ENCODE peak calls at places on chromosomes 12 and 14, in ten cellular contexts. One of them, this sample, is unnamed.

GRCh38 chr14:68248481-68249255 is 429.1 kb downstream of the RAD51B start:
- DNase-seq in fibroblast of lung: peak; percentile 88
- DNase-seq in tibial artery: no peak
- DNase-seq in IMR-90: peak; percentile 78
- DNase-seq in psoas muscle: peak; percentile 49
- DNase-seq in right cardiac atrium: peak; percentile 17
- DNase-seq in mesendoderm: peak; percentile 71
- DNase-seq in neural progenitor cell: peak; percentile 77
- DNase-seq in testis: no peak
- DNase-seq in ovary: no peak
- DNase-seq in this sample: peak; percentile 85

GRCh38 chr14:50003213-50004021 is 110.5 kb downstream of the ARF6 start:
- DNase-seq in neural progenitor cell: peak; percentile 47
- DNase-seq in IMR-90: peak; percentile 35
- DNase-seq in ovary: peak; percentile 67
- DNase-seq in mesendoderm: peak; percentile 35
- DNase-seq in fibroblast of lung: peak; percentile 59
- DNase-seq in right cardiac atrium: peak; percentile 90
- DNase-seq in testis: peak; percentile 87
- DNase-seq in tibial artery: peak; percentile 79
- DNase-seq in psoas muscle: peak; percentile 86
- DNase-seq in this sample: peak; percentile 45

GRCh38 chr12:98464155-98464554 is 51.2 kb upstream of the TMPO start:
- DNase-seq in ovary: no peak
- DNase-seq in tibial artery: no peak
- DNase-seq in fibroblast of lung: peak; percentile 78
- DNase-seq in IMR-90: peak; percentile 31
- DNase-seq in mesendoderm: no peak
- DNase-seq in neural progenitor cell: no peak
- DNase-seq in testis: no peak
- DNase-seq in psoas muscle: no peak
- DNase-seq in right cardiac atrium: no peak
- DNase-seq in this sample: no peak

GRCh38 chr14:23407516-23408306 is at the start of gene MYH6:
- DNase-seq in ovary: no peak
- DNase-seq in mesendoderm: no peak
- DNase-seq in IMR-90: no peak
- DNase-seq in neural progenitor cell: no peak
- DNase-seq in psoas muscle: no peak
- DNase-seq in fibroblast of lung: no peak
- DNase-seq in tibial artery: no peak
- DNase-seq in right cardiac atrium: peak; percentile 4
- DNase-seq in testis: no peak
- DNase-seq in this sample: no peak

GRCh38 chr12:102948941-102949352 is 8.5 kb upstream of the ASCL1 start:
- DNase-seq in fibroblast of lung: peak; percentile 43
- DNase-seq in ovary: no peak
- DNase-seq in right cardiac atrium: no peak
- DNase-seq in tibial artery: peak; percentile 40
- DNase-seq in mesendoderm: peak; percentile 51
- DNase-seq in testis: peak; percentile 85
- DNase-seq in neural progenitor cell: peak; percentile 77
- DNase-seq in IMR-90: peak; percentile 37
- DNase-seq in psoas muscle: peak; percentile 23
- DNase-seq in this sample: peak; percentile 26

GRCh38 chr12:89217472-89217871 is 134.8 kb downstream of the DUSP6 start:
- DNase-seq in ovary: no peak
- DNase-seq in psoas muscle: no peak
- DNase-seq in testis: no peak
- DNase-seq in IMR-90: no peak
- DNase-seq in fibroblast of lung: peak; percentile 45
- DNase-seq in neural progenitor cell: no peak
- DNase-seq in mesendoderm: no peak
- DNase-seq in right cardiac atrium: no peak
- DNase-seq in tibial artery: no peak
- DNase-seq in this sample: no peak

GRCh38 chr14:68677476-68677875 is 115.4 kb downstream of the ZFP36L1 start:
- DNase-seq in right cardiac atrium: no peak
- DNase-seq in psoas muscle: no peak
- DNase-seq in fibroblast of lung: no peak
- DNase-seq in IMR-90: no peak
- DNase-seq in tibial artery: no peak
- DNase-seq in ovary: no peak
- DNase-seq in mesendoderm: no peak
- DNase-seq in testis: no peak
- DNase-seq in neural progenitor cell: no peak
- DNase-seq in this sample: no peak

GRCh38 chr12:58765076-58765475 is 155.2 kb downstream of the LRIG3 start:
- DNase-seq in neural progenitor cell: no peak
- DNase-seq in mesendoderm: no peak
- DNase-seq in tibial artery: no peak
- DNase-seq in right cardiac atrium: no peak
- DNase-seq in ovary: no peak
- DNase-seq in psoas muscle: no peak
- DNase-seq in IMR-90: no peak
- DNase-seq in fibroblast of lung: no peak
- DNase-seq in testis: no peak
- DNase-seq in this sample: no peak

GRCh38 chr14:99649219-99649618 is 4.3 kb downstream of the HHIPL1 start:
- DNase-seq in psoas muscle: no peak
- DNase-seq in testis: no peak
- DNase-seq in fibroblast of lung: peak; percentile 60
- DNase-seq in right cardiac atrium: no peak
- DNase-seq in IMR-90: peak; percentile 62
- DNase-seq in mesendoderm: no peak
- DNase-seq in neural progenitor cell: no peak
- DNase-seq in tibial artery: no peak
- DNase-seq in ovary: no peak
- DNase-seq in this sample: no peak

GRCh38 chr14:99649643-99650042 is 4.7 kb downstream of the HHIPL1 start:
- DNase-seq in mesendoderm: no peak
- DNase-seq in tibial artery: no peak
- DNase-seq in testis: no peak
- DNase-seq in psoas muscle: no peak
- DNase-seq in fibroblast of lung: no peak
- DNase-seq in right cardiac atrium: no peak
- DNase-seq in IMR-90: no peak
- DNase-seq in neural progenitor cell: no peak
- DNase-seq in ovary: no peak
- DNase-seq in this sample: no peak

GRCh38 chr14:99651953-99652746 is 7.2 kb downstream of the HHIPL1 start:
- DNase-seq in tibial artery: no peak
- DNase-seq in fibroblast of lung: no peak
- DNase-seq in psoas muscle: no peak
- DNase-seq in testis: no peak
- DNase-seq in IMR-90: no peak
- DNase-seq in ovary: no peak
- DNase-seq in mesendoderm: no peak
- DNase-seq in neural progenitor cell: no peak
- DNase-seq in right cardiac atrium: no peak
- DNase-seq in this sample: no peak

GRCh38 chr14:99648385-99648784 is 3.5 kb downstream of the HHIPL1 start:
- DNase-seq in IMR-90: no peak
- DNase-seq in mesendoderm: no peak
- DNase-seq in tibial artery: no peak
- DNase-seq in fibroblast of lung: no peak
- DNase-seq in psoas muscle: no peak
- DNase-seq in testis: no peak
- DNase-seq in right cardiac atrium: no peak
- DNase-seq in neural progenitor cell: no peak
- DNase-seq in ovary: no peak
- DNase-seq in this sample: no peak

DNA sequence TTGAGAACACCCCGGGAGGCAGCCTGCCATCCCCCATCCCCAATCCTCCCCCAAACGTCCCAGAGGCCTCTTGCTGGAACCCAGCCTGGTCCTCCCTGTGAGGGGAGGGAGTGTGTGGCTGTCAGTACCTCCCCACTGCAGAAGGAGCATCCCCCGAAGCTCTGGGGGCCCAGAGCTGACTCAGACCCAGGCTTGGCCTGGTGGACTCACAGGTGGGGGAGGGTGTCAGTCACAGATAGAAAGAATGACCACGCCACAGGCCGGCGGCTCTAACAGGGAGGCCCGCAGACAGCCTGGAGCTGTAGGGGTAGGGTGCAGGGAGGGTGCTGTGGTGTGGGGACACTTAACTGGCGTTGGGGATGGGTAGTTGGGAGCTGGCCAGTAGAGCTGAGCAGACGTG is 5.3 kb downstream of the HHIPL1 start:
- DNase-seq in mesendoderm: no peak
- DNase-seq in neural progenitor cell: no peak
- DNase-seq in fibroblast of lung: no peak
- DNase-seq in ovary: no peak
- DNase-seq in IMR-90: no peak
- DNase-seq in testis: no peak
- DNase-seq in psoas muscle: no peak
- DNase-seq in tibial artery: no peak
- DNase-seq in right cardiac atrium: no peak
- DNase-seq in this sample: no peak
- H3K27ac ChIP-seq in mesendoderm: no peak overlapping the region
- H3K27ac ChIP-seq in neural progenitor cell: no peak overlapping the region
- H3K27ac ChIP-seq in fibroblast of lung: no peak overlapping the region
- H3K27ac ChIP-seq in ovary: no peak overlapping the region
- H3K27ac ChIP-seq in IMR-90: no peak overlapping the region
- H3K27ac ChIP-seq in testis: no peak overlapping the region
- H3K27ac ChIP-seq in psoas muscle: no peak overlapping the region
- H3K27ac ChIP-seq in tibial artery: no peak overlapping the region
- H3K27ac ChIP-seq in right cardiac atrium: no peak overlapping the region
- H3K27ac ChIP-seq in this sample: no peak overlapping the region

GRCh38 chr12:92621312-92621711 is 81.5 kb upstream of the PLEKHG7 start:
- DNase-seq in right cardiac atrium: no peak
- DNase-seq in tibial artery: no peak
- DNase-seq in neural progenitor cell: no peak
- DNase-seq in IMR-90: no peak
- DNase-seq in ovary: no peak
- DNase-seq in psoas muscle: no peak
- DNase-seq in fibroblast of lung: no peak
- DNase-seq in testis: no peak
- DNase-seq in mesendoderm: peak; percentile 69
- DNase-seq in this sample: no peak

GRCh38 chr12:92625639-92626310 is 77.0 kb upstream of the PLEKHG7 start:
- DNase-seq in IMR-90: no peak
- DNase-seq in mesendoderm: no peak
- DNase-seq in neural progenitor cell: no peak
- DNase-seq in testis: no peak
- DNase-seq in right cardiac atrium: no peak
- DNase-seq in fibroblast of lung: no peak
- DNase-seq in psoas muscle: no peak
- DNase-seq in tibial artery: no peak
- DNase-seq in ovary: no peak
- DNase-seq in this sample: no peak

GRCh38 chr12:92623386-92623785 is 79.4 kb upstream of the PLEKHG7 start:
- DNase-seq in mesendoderm: no peak
- DNase-seq in fibroblast of lung: no peak
- DNase-seq in tibial artery: no peak
- DNase-seq in IMR-90: peak; percentile 26
- DNase-seq in testis: no peak
- DNase-seq in neural progenitor cell: no peak
- DNase-seq in psoas muscle: no peak
- DNase-seq in right cardiac atrium: no peak
- DNase-seq in ovary: no peak
- DNase-seq in this sample: no peak

GRCh38 chr12:92621833-92622232 is 81.0 kb upstream of the PLEKHG7 start:
- DNase-seq in right cardiac atrium: no peak
- DNase-seq in neural progenitor cell: no peak
- DNase-seq in psoas muscle: no peak
- DNase-seq in fibroblast of lung: no peak
- DNase-seq in IMR-90: no peak
- DNase-seq in tibial artery: no peak
- DNase-seq in ovary: no peak
- DNase-seq in mesendoderm: no peak
- DNase-seq in testis: no peak
- DNase-seq in this sample: no peak

DNA sequence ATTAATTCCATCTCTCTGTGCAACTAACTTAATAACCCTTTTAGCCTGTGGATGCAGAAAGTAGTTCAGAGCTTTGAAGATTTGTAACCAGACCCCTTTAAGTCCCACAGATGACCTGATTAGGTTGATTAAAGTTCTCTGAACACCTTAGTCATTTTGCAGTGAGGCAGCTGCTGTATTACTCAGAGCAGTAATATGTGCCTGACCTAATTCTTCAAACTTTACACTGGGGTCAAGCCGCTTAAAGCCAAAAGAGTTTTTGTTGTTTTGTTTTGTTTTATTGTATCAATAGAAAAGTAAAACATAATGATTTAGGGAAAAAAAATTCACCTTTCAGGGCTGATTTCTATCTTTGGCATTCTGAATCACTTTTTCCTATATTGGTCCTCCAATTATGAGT is 78.6 kb upstream of the PLEKHG7 start:
- DNase-seq in ovary: no peak
- DNase-seq in mesendoderm: no peak
- DNase-seq in right cardiac atrium: no peak
- DNase-seq in fibroblast of lung: peak; percentile 51
- DNase-seq in tibial artery: no peak
- DNase-seq in testis: no peak
- DNase-seq in psoas muscle: no peak
- DNase-seq in neural progenitor cell: no peak
- DNase-seq in IMR-90: peak; percentile 77
- DNase-seq in this sample: peak; percentile 18
- H3K4me1 ChIP-seq in ovary: no peaks in the 10 kb centered on the region
- H3K4me1 ChIP-seq in mesendoderm: no peaks in the 10 kb centered on the region
- H3K4me1 ChIP-seq in right cardiac atrium: no peaks in the 10 kb centered on the region
- H3K4me1 ChIP-seq in fibroblast of lung: no peaks in the 10 kb centered on the region
- H3K4me1 ChIP-seq in tibial artery: no peaks in the 10 kb centered on the region
- H3K4me1 ChIP-seq in testis: no peaks in the 10 kb centered on the region
- H3K4me1 ChIP-seq in psoas muscle: no peaks in the 10 kb centered on the region
- H3K4me1 ChIP-seq in neural progenitor cell: no peaks in the 10 kb centered on the region
- H3K4me1 ChIP-seq in IMR-90: peaks cover 5% of the 10 kb centered on the region
- H3K4me1 ChIP-seq in this sample: peaks cover 18% of the 10 kb centered on the region

GRCh38 chr14:61530296-61530695 is 165.0 kb upstream of the HIF1A start:
- DNase-seq in fibroblast of lung: no peak
- DNase-seq in psoas muscle: no peak
- DNase-seq in neural progenitor cell: no peak
- DNase-seq in mesendoderm: no peak
- DNase-seq in ovary: no peak
- DNase-seq in tibial artery: no peak
- DNase-seq in testis: no peak
- DNase-seq in right cardiac atrium: no peak
- DNase-seq in IMR-90: no peak
- DNase-seq in this sample: no peak

GRCh38 chr14:61532818-61533217 is 162.5 kb upstream of the HIF1A start:
- DNase-seq in neural progenitor cell: no peak
- DNase-seq in fibroblast of lung: no peak
- DNase-seq in testis: no peak
- DNase-seq in psoas muscle: no peak
- DNase-seq in ovary: no peak
- DNase-seq in IMR-90: no peak
- DNase-seq in right cardiac atrium: no peak
- DNase-seq in mesendoderm: no peak
- DNase-seq in tibial artery: no peak
- DNase-seq in this sample: no peak

GRCh38 chr14:61530896-61531295 is 164.4 kb upstream of the HIF1A start:
- DNase-seq in IMR-90: no peak
- DNase-seq in tibial artery: no peak
- DNase-seq in ovary: no peak
- DNase-seq in neural progenitor cell: no peak
- DNase-seq in right cardiac atrium: no peak
- DNase-seq in testis: no peak
- DNase-seq in psoas muscle: no peak
- DNase-seq in mesendoderm: no peak
- DNase-seq in fibroblast of lung: no peak
- DNase-seq in this sample: no peak

GRCh38 chr14:61533513-61534255 is 161.6 kb upstream of the HIF1A start:
- DNase-seq in right cardiac atrium: no peak
- DNase-seq in fibroblast of lung: no peak
- DNase-seq in psoas muscle: no peak
- DNase-seq in mesendoderm: no peak
- DNase-seq in ovary: no peak
- DNase-seq in IMR-90: no peak
- DNase-seq in testis: no peak
- DNase-seq in neural progenitor cell: no peak
- DNase-seq in tibial artery: no peak
- DNase-seq in this sample: no peak

GRCh38 chr14:61531741-61532505 is 163.4 kb upstream of the HIF1A start:
- DNase-seq in mesendoderm: no peak
- DNase-seq in tibial artery: no peak
- DNase-seq in IMR-90: peak; percentile 19
- DNase-seq in testis: no peak
- DNase-seq in right cardiac atrium: no peak
- DNase-seq in psoas muscle: no peak
- DNase-seq in neural progenitor cell: no peak
- DNase-seq in fibroblast of lung: no peak
- DNase-seq in ovary: no peak
- DNase-seq in this sample: no peak
- H3K27ac ChIP-seq in mesendoderm: no peak overlapping the region
- H3K27ac ChIP-seq in tibial artery: no peak overlapping the region
- H3K27ac ChIP-seq in IMR-90: no peak overlapping the region
- H3K27ac ChIP-seq in testis: no peak overlapping the region
- H3K27ac ChIP-seq in right cardiac atrium: peak overlapping the region; percentile 7
- H3K27ac ChIP-seq in psoas muscle: no peak overlapping the region
- H3K27ac ChIP-seq in neural progenitor cell: no peak overlapping the region
- H3K27ac ChIP-seq in fibroblast of lung: no peak overlapping the region
- H3K27ac ChIP-seq in ovary: no peak overlapping the region
- H3K27ac ChIP-seq in this sample: no peak overlapping the region

DNA sequence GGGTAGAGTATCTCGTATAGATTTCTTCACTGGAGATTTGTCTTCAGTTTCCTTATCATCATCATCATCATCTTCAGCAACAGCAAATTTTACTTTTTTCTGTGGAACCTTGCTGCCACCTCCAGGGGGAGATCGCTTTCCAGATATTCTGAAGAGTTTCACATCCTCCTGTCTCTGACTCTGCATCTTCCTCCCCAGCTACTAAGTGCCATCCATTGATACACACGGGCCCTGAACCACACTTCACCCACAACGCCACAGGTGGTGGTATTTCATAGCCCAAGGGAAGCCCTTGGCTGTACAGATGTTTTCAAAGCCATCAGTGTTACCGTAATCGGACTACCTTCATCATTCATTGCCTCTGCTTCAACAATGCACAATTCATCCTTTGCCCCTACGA is 82.2 kb downstream of the PPP2R5C start:
- DNase-seq in psoas muscle: no peak
- DNase-seq in testis: no peak
- DNase-seq in neural progenitor cell: no peak
- DNase-seq in ovary: no peak
- DNase-seq in right cardiac atrium: no peak
- DNase-seq in fibroblast of lung: peak; percentile 11
- DNase-seq in mesendoderm: peak; percentile 30
- DNase-seq in tibial artery: no peak
- DNase-seq in IMR-90: no peak
- DNase-seq in this sample: no peak
- H3K4me1 ChIP-seq in psoas muscle: peaks cover 26% of the 10 kb centered on the region
- H3K4me1 ChIP-seq in testis: no peaks in the 10 kb centered on the region
- H3K4me1 ChIP-seq in neural progenitor cell: no peaks in the 10 kb centered on the region
- H3K4me1 ChIP-seq in ovary: peaks cover 1% of the 10 kb centered on the region
- H3K4me1 ChIP-seq in right cardiac atrium: peaks cover 1% of the 10 kb centered on the region
- H3K4me1 ChIP-seq in fibroblast of lung: no peaks in the 10 kb centered on the region
- H3K4me1 ChIP-seq in mesendoderm: peaks cover 2% of the 10 kb centered on the region
- H3K4me1 ChIP-seq in tibial artery: no peaks in the 10 kb centered on the region
- H3K4me1 ChIP-seq in IMR-90: no peaks in the 10 kb centered on the region
- H3K4me1 ChIP-seq in this sample: no peaks in the 10 kb centered on the region

This sample was measured in SJCRH30.